ENCODE peak calls at places on chromosomes 11 and 22, in six cellular contexts. T is RWPE1, S is hepatocyte, J is ovary, O is endothelial cell of umbilical vein, H is SK-N-SH. Y is an unnamed sample.
A peak's percentile ranks its signal among the peaks of the same experiment; 100 is the strongest.

GRCh38 chr22:30876925-30877553 is 91.5 kb downstream of the MORC2 start:
- DNase-seq in T (no peak), S (peak; percentile 52), J (peak; percentile 34), O (no peak), H (peak; percentile 77), Y (no peak)

GRCh38 chr22:36913431-36914382 is at the start of gene CSF2RB:
- DNase-seq in T (no peak), S (no peak), J (no peak), O (peak; percentile 78), H (no peak), Y (no peak)

GRCh38 chr11:57083641-57084385 is 95.1 kb downstream of the OR5AK2 start:
- DNase-seq in T (no peak), S (no peak), J (no peak), O (no peak), H (no peak), Y (no peak)

GRCh38 chr11:10906521-10906920 is 48.7 kb upstream of the ZBED5 start:
- DNase-seq in T (no peak), S (no peak), J (no peak), O (peak; percentile 21), H (no peak), Y (no peak)

GRCh38 chr11:35619754-35620640 is 1.7 kb downstream of the FJX1 start:
- DNase-seq in T (peak; percentile 34), S (peak; percentile 40), J (peak; percentile 24), O (peak; percentile 43), H (peak; percentile 77), Y (no peak)

GRCh38 chr11:45974806-45975205 is 52.4 kb downstream of the LARGE2 start:
- DNase-seq in T (no peak), S (no peak), J (no peak), O (no peak), H (no peak), Y (no peak)

GRCh38 chr22:46763051-46763705 is 728 bp downstream of the TBC1D22A start:
- DNase-seq in T (no peak), S (no peak), J (no peak), O (peak; percentile 34), H (peak; percentile 52), Y (peak; percentile 54)

GRCh38 chr11:42524534-42525227 is 787.1 kb upstream of the API5 start:
- DNase-seq in T (peak; percentile 23), S (peak; percentile 85), J (peak; percentile 19), O (peak; percentile 72), H (peak; percentile 50), Y (no peak)

GRCh38 chr11:123450593-123450992 is 20.5 kb downstream of the GRAMD1B start:
- DNase-seq in T (no peak), S (no peak), J (peak; percentile 35), O (no peak), H (no peak), Y (no peak)

GRCh38 chr11:2839395-2839941 is 46.1 kb downstream of the CDKN1C start:
- DNase-seq in T (no peak), S (peak; percentile 56), J (no peak), O (no peak), H (peak; percentile 86), Y (no peak)

GRCh38 chr11:20013346-20014066 is 146.8 kb downstream of the DBX1 start:
- DNase-seq in T (no peak), S (peak; percentile 71), J (no peak), O (peak; percentile 41), H (no peak), Y (no peak)

GRCh38 chr22:49659924-49660315 is 167.8 kb downstream of the BRD1 start:
- DNase-seq in T (no peak), S (no peak), J (no peak), O (no peak), H (no peak), Y (no peak)

GRCh38 chr22:34804588-34804987 is 261.4 kb upstream of the ISX start:
- DNase-seq in T (no peak), S (peak; percentile 15), J (no peak), O (no peak), H (no peak), Y (no peak)

GRCh38 chr11:68077617-68078592 is 39.1 kb downstream of the TCIRG1 start:
- DNase-seq in T (no peak), S (no peak), J (no peak), O (no peak), H (no peak), Y (no peak)

GRCh38 chr11:2100361-2101170 is 38.6 kb downstream of the IGF2 start:
- DNase-seq in T (no peak), S (no peak), J (no peak), O (peak; percentile 79), H (peak; percentile 53), Y (no peak)

GRCh38 chr11:283405-284080 is 5.3 kb downstream of the NLRP6 start:
- DNase-seq in T (no peak), S (no peak), J (no peak), O (no peak), H (no peak), Y (no peak)

GRCh38 chr11:59755701-59756495 is 722 bp downstream of the STX3 start:
- DNase-seq in T (peak; percentile 83), S (peak; percentile 88), J (peak; percentile 84), O (peak; percentile 87), H (peak; percentile 62), Y (peak; percentile 58)

GRCh38 chr22:45834795-45835194 is 142.2 kb downstream of the WNT7B start:
- DNase-seq in T (no peak), S (no peak), J (no peak), O (no peak), H (no peak), Y (no peak)

GRCh38 chr11:112524808-112525207 is 264.1 kb upstream of the PLET1 start:
- DNase-seq in T (no peak), S (no peak), J (no peak), O (no peak), H (no peak), Y (no peak)

GRCh38 chr11:33208150-33208549 is 46.9 kb upstream of the CSTF3 start:
- DNase-seq in T (no peak), S (no peak), J (no peak), O (no peak), H (no peak), Y (no peak)

GRCh38 chr22:46432164-46433068 is 96.9 kb downstream of the TRMU start:
- DNase-seq in T (no peak), S (no peak), J (no peak), O (no peak), H (no peak), Y (peak; percentile 23)

GRCh38 chr11:133504906-133505305 is 27.4 kb downstream of the OPCML start:
- DNase-seq in T (no peak), S (no peak), J (no peak), O (no peak), H (no peak), Y (no peak)

GRCh38 chr22:47202819-47203553 is 440.5 kb downstream of the TBC1D22A start:
- DNase-seq in T (no peak), S (no peak), J (peak; percentile 19), O (no peak), H (no peak), Y (peak; percentile 3)

GRCh38 chr11:16982256-16982671 is 31.9 kb downstream of the PLEKHA7 start:
- DNase-seq in T (no peak), S (no peak), J (no peak), O (no peak), H (no peak), Y (no peak)

GRCh38 chr22:38033522-38034277 is 23.5 kb upstream of the PICK1 start:
- DNase-seq in T (no peak), S (no peak), J (no peak), O (no peak), H (no peak), Y (no peak)

GRCh38 chr22:39469681-39470461 is 13.1 kb downstream of the MGAT3 start:
- DNase-seq in T (no peak), S (peak; percentile 59), J (no peak), O (no peak), H (peak; percentile 44), Y (no peak)

GRCh38 chr11:31977343-31977742 is 113.5 kb upstream of the RCN1 start:
- DNase-seq in T (no peak), S (no peak), J (no peak), O (no peak), H (no peak), Y (no peak)

GRCh38 chr11:14506532-14506931 is 6.9 kb upstream of the COPB1 start:
- DNase-seq in T (no peak), S (no peak), J (no peak), O (no peak), H (no peak), Y (no peak)
- TF ChIP-seq CTCF in T (no peak), S (no peak), J (no peak), O (no peak), H (no peak), Y (no peak)

GRCh38 chr11:65547446-65548125 is 10.6 kb downstream of the LTBP3 start:
- DNase-seq in T (no peak), S (no peak), J (no peak), O (no peak), H (no peak), Y (no peak)
- TF ChIP-seq CTCF in T (no peak), S (no peak), J (no peak), O (no peak), H (no peak), Y (no peak)

GRCh38 chr22:22200569-22201184 is 43.9 kb upstream of the VPREB1 start:
- DNase-seq in T (no peak), S (no peak), J (no peak), O (no peak), H (no peak), Y (no peak)

GRCh38 chr22:22199634-22200033 is 45.0 kb upstream of the VPREB1 start:
- DNase-seq in T (no peak), S (no peak), J (no peak), O (no peak), H (no peak), Y (no peak)

GRCh38 chr22:22201925-22202343 is 42.7 kb upstream of the VPREB1 start:
- DNase-seq in T (no peak), S (no peak), J (no peak), O (no peak), H (no peak), Y (no peak)

GRCh38 chr22:22203048-22203971 is 41.3 kb upstream of the VPREB1 start:
- DNase-seq in T (no peak), S (no peak), J (no peak), O (no peak), H (no peak), Y (no peak)

DNA sequence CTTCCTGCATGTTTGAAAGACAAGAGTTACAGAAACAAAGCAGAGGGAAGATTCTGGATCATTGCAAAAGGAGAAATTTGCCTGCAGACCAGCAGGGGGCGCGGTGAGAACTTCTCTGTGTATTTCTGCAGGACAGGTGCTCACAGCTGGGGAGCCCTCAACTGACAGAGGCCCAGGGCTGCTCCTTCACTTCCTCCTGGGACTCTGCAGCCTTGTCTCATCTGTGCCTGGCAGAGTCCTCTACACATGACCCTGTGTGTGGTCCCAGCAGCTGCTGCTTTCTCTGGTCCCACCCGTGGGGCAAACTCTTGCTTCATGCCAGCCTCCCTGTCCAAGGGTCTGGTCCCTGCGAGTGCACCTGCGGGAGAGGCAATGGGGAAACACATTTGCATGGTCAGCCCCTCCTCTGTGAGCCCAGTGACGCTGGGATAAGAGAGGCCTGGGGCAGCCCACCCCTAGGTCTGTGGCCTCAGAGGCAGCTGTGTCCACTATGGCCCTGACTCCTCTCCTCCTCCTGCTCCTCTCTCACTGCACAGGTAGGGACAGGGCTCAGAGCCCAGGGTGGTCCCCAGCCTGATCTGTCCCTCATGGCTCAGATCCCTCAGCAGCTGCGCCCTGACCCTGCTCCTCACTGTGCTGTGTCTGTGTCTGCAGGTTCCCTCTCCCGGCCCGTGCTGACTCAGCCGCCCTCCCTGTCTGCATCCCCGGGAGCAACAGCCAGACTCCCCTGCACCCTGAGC is 43.2 kb upstream of the VPREB1 start:
- DNase-seq in T (peak; percentile 23), S (no peak), J (no peak), O (peak; percentile 15), H (peak; percentile 63), Y (no peak)
- TF ChIP-seq CTCF in T (peak; percentile 84), S (peak; percentile 15), J (no peak), O (peak; percentile 68), H (peak; percentile 88), Y (peak; percentile 72)

GRCh38 chr11:70029115-70029830 is 48.8 kb upstream of the ANO1 start:
- DNase-seq in T (no peak), S (no peak), J (no peak), O (no peak), H (no peak), Y (no peak)
- TF ChIP-seq CTCF in T (no peak), S (no peak), J (no peak), O (no peak), H (no peak), Y (no peak)

Y was measured in natural killer cell.